ENCODE peak calls at places on chromosomes 1 and 21, in five cellular contexts. One of them, this sample, is unnamed. For H3K27me3, the result is how much of the 10 kb centered on the place peaks cover.

GRCh38 chr1:93749894-93750301 is 68.3 kb upstream of the BCAR3 start:
- DNase-seq in CD4-positive, alpha-beta T cell: no peak
- DNase-seq in right cardiac atrium: no peak
- DNase-seq in effector memory CD4-positive, alpha-beta T cell: no peak
- DNase-seq in H9: peak
- DNase-seq in this sample: no peak

GRCh38 chr1:145975216-145975615 is 10.7 kb downstream of the POLR3GL start:
- DNase-seq in right cardiac atrium: no peak
- DNase-seq in CD4-positive, alpha-beta T cell: no peak
- DNase-seq in effector memory CD4-positive, alpha-beta T cell: no peak
- DNase-seq in H9: no peak
- DNase-seq in this sample: no peak

GRCh38 chr21:34881894-34882371 is 167.2 kb downstream of the RUNX1 start:
- DNase-seq in right cardiac atrium: no peak
- DNase-seq in CD4-positive, alpha-beta T cell: no peak
- DNase-seq in H9: no peak
- DNase-seq in effector memory CD4-positive, alpha-beta T cell: no peak
- DNase-seq in this sample: no peak

GRCh38 chr1:159829822-159830455 is 3.3 kb downstream of the SLAMF8 start:
- DNase-seq in H9: no peak
- DNase-seq in CD4-positive, alpha-beta T cell: no peak
- DNase-seq in effector memory CD4-positive, alpha-beta T cell: no peak
- DNase-seq in right cardiac atrium: peak
- DNase-seq in this sample: no peak

GRCh38 chr1:9360371-9361064 is 67.8 kb downstream of the SPSB1 start:
- DNase-seq in right cardiac atrium: peak
- DNase-seq in H9: no peak
- DNase-seq in CD4-positive, alpha-beta T cell: no peak
- DNase-seq in effector memory CD4-positive, alpha-beta T cell: no peak
- DNase-seq in this sample: no peak

GRCh38 chr1:89332461-89332860 is 31.4 kb upstream of the GBP6 start:
- DNase-seq in H9: no peak
- DNase-seq in effector memory CD4-positive, alpha-beta T cell: no peak
- DNase-seq in right cardiac atrium: no peak
- DNase-seq in CD4-positive, alpha-beta T cell: no peak
- DNase-seq in this sample: no peak

GRCh38 chr1:218284377-218284916 is 646 bp upstream of the RRP15 start:
- DNase-seq in right cardiac atrium: peak
- DNase-seq in H9: no peak
- DNase-seq in CD4-positive, alpha-beta T cell: no peak
- DNase-seq in effector memory CD4-positive, alpha-beta T cell: no peak
- DNase-seq in this sample: peak

GRCh38 chr1:177589166-177589565 is 380.7 kb downstream of the SEC16B start:
- DNase-seq in effector memory CD4-positive, alpha-beta T cell: no peak
- DNase-seq in right cardiac atrium: no peak
- DNase-seq in H9: no peak
- DNase-seq in CD4-positive, alpha-beta T cell: no peak
- DNase-seq in this sample: no peak

GRCh38 chr1:45305231-45305630 is 21.5 kb upstream of the HPDL start:
- DNase-seq in H9: no peak
- DNase-seq in effector memory CD4-positive, alpha-beta T cell: no peak
- DNase-seq in CD4-positive, alpha-beta T cell: no peak
- DNase-seq in right cardiac atrium: no peak
- DNase-seq in this sample: no peak

GRCh38 chr1:3061566-3061965 is 7.4 kb upstream of the PRDM16 start:
- DNase-seq in H9: peak
- DNase-seq in effector memory CD4-positive, alpha-beta T cell: no peak
- DNase-seq in CD4-positive, alpha-beta T cell: no peak
- DNase-seq in right cardiac atrium: peak
- DNase-seq in this sample: peak

GRCh38 chr21:16455526-16455925 is 725.7 kb downstream of the USP25 start:
- DNase-seq in H9: no peak
- DNase-seq in effector memory CD4-positive, alpha-beta T cell: no peak
- DNase-seq in right cardiac atrium: no peak
- DNase-seq in CD4-positive, alpha-beta T cell: no peak
- DNase-seq in this sample: no peak

GRCh38 chr21:44681861-44682579 is at the start of gene KRTAP12-1:
- DNase-seq in H9: peak
- DNase-seq in effector memory CD4-positive, alpha-beta T cell: no peak
- DNase-seq in right cardiac atrium: no peak
- DNase-seq in CD4-positive, alpha-beta T cell: no peak
- DNase-seq in this sample: no peak

GRCh38 chr21:44684483-44684882 is 2.5 kb upstream of the KRTAP12-1 start:
- DNase-seq in effector memory CD4-positive, alpha-beta T cell: no peak
- DNase-seq in CD4-positive, alpha-beta T cell: no peak
- DNase-seq in H9: peak
- DNase-seq in right cardiac atrium: no peak
- DNase-seq in this sample: no peak

GRCh38 chr21:44684077-44684476 is 2.1 kb upstream of the KRTAP12-1 start:
- DNase-seq in effector memory CD4-positive, alpha-beta T cell: no peak
- DNase-seq in CD4-positive, alpha-beta T cell: no peak
- DNase-seq in H9: no peak
- DNase-seq in right cardiac atrium: no peak
- DNase-seq in this sample: no peak

GRCh38 chr21:44681152-44681551 is 811 bp downstream of the KRTAP12-1 start:
- DNase-seq in CD4-positive, alpha-beta T cell: no peak
- DNase-seq in H9: no peak
- DNase-seq in effector memory CD4-positive, alpha-beta T cell: no peak
- DNase-seq in right cardiac atrium: no peak
- DNase-seq in this sample: no peak

GRCh38 chr21:44682580-44683151 is 703 bp upstream of the KRTAP12-1 start:
- DNase-seq in H9: peak
- DNase-seq in right cardiac atrium: no peak
- DNase-seq in effector memory CD4-positive, alpha-beta T cell: no peak
- DNase-seq in CD4-positive, alpha-beta T cell: no peak
- DNase-seq in this sample: no peak
- H3K27me3 ChIP-seq in H9: under half
- H3K27me3 ChIP-seq in right cardiac atrium: under half
- H3K27me3 ChIP-seq in effector memory CD4-positive, alpha-beta T cell: under half
- H3K27me3 ChIP-seq in CD4-positive, alpha-beta T cell: under half
- H3K27me3 ChIP-seq in this sample: under half

DNA sequence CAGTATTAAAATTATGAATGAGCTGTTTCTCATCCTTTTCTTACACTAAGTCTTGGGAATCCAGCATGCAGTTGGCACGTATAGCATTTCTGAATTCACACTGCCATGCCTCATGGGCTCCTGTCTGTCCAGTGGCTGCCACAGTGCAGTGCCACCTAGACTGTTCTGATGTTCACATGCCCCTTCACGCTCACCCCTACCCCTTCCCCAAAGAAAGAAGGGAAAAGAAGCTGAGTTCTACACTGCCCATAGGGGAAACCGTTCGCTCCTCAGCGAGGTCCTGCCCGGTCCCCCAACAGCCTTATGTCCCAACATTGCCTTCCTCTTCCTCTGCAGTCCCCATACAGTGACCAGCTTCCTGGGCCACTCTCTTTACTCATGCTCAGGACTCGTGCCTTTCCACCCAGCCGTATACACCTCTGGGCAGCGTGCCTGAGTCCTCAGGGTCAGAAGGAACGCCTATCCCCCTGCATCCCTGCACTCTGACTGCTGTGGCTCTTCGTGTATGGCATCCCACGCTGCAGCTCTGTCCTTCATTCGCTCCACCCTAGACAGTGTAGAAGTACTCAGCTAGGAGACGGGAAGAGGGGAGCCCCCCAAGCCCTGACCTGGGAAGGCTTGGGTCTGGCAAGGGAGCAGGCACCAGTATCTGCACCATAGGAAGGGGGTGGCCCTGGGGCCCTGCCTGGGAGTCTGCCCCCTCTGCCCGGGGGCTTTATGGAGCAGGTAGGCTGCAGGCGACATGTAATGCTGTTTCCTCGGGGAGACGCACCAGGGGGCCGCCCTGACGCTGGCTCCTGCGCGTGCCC is 24.1 kb upstream of the ARF1 start:
- DNase-seq in CD4-positive, alpha-beta T cell: no peak
- DNase-seq in H9: no peak
- DNase-seq in effector memory CD4-positive, alpha-beta T cell: no peak
- DNase-seq in right cardiac atrium: peak
- DNase-seq in this sample: peak
- H3K27me3 ChIP-seq in CD4-positive, alpha-beta T cell: half or more
- H3K27me3 ChIP-seq in H9: under half
- H3K27me3 ChIP-seq in effector memory CD4-positive, alpha-beta T cell: under half
- H3K27me3 ChIP-seq in right cardiac atrium: under half
- H3K27me3 ChIP-seq in this sample: under half

GRCh38 chr1:204728045-204728444 is 42.5 kb upstream of the LRRN2 start:
- DNase-seq in H9: no peak
- DNase-seq in effector memory CD4-positive, alpha-beta T cell: no peak
- DNase-seq in right cardiac atrium: no peak
- DNase-seq in CD4-positive, alpha-beta T cell: no peak
- DNase-seq in this sample: no peak

GRCh38 chr1:204726478-204726877 is 40.9 kb upstream of the LRRN2 start:
- DNase-seq in CD4-positive, alpha-beta T cell: no peak
- DNase-seq in H9: no peak
- DNase-seq in right cardiac atrium: no peak
- DNase-seq in effector memory CD4-positive, alpha-beta T cell: no peak
- DNase-seq in this sample: no peak

GRCh38 chr1:204729516-204729915 is 44.0 kb upstream of the LRRN2 start:
- DNase-seq in CD4-positive, alpha-beta T cell: no peak
- DNase-seq in effector memory CD4-positive, alpha-beta T cell: no peak
- DNase-seq in H9: no peak
- DNase-seq in right cardiac atrium: no peak
- DNase-seq in this sample: no peak

GRCh38 chr1:204730826-204731459 is 45.4 kb upstream of the LRRN2 start:
- DNase-seq in H9: no peak
- DNase-seq in right cardiac atrium: no peak
- DNase-seq in effector memory CD4-positive, alpha-beta T cell: no peak
- DNase-seq in CD4-positive, alpha-beta T cell: no peak
- DNase-seq in this sample: no peak

DNA sequence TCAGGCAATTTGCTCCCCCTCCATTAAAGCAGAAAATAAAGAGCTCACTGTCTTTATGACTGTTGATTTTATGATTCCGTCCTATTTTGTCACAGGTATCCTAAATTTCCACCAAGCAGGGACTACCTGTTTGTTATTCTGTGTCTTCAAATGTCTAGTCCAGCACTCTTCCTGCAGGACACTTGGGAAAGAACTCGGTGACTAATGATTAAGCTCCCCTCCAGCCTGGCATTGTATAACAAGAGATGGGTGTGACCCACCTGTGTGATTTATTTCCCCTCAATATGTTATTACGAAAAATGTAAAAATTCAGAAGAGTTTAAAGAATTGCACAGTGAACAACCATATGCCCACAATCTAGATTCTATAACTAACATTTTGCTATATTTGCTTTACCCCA is 42.9 kb upstream of the LRRN2 start:
- DNase-seq in CD4-positive, alpha-beta T cell: no peak
- DNase-seq in right cardiac atrium: no peak
- DNase-seq in effector memory CD4-positive, alpha-beta T cell: no peak
- DNase-seq in H9: no peak
- DNase-seq in this sample: no peak
- H3K27me3 ChIP-seq in CD4-positive, alpha-beta T cell: under half
- H3K27me3 ChIP-seq in right cardiac atrium: under half
- H3K27me3 ChIP-seq in effector memory CD4-positive, alpha-beta T cell: under half
- H3K27me3 ChIP-seq in H9: under half
- H3K27me3 ChIP-seq in this sample: under half

DNA sequence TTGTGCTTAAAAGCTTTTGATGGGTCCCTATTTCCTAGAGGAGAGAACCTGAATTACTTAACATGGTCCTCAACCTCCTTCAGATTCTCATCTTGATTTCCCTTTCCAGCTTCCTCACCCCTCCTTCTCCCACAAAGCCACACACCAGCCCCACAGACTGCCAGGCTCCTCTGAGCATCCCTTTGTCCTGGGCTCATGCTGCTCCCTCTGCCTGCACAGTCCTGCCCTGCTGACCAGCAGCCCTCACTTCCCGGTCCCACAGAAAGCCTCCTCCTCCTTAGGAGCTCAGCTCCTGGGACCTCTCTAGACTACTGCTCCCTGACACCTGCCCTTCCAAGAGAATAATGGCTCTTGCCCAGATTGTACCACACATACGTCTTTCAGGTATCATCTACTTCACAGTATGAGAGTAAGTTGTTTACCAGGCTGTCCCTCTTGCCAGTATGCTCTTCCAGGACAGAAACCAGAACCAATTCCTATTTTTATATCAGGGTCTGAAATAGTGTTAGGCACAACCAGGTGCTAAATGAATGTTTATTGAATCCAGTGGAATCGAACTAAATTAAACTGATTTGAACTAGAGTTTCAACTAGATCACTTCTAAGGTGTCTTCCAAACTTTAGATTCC is 373.4 kb downstream of the LMX1A start:
- DNase-seq in H9: peak
- DNase-seq in right cardiac atrium: no peak
- DNase-seq in CD4-positive, alpha-beta T cell: no peak
- DNase-seq in effector memory CD4-positive, alpha-beta T cell: no peak
- DNase-seq in this sample: no peak
- H3K27me3 ChIP-seq in H9: under half
- H3K27me3 ChIP-seq in right cardiac atrium: under half
- H3K27me3 ChIP-seq in CD4-positive, alpha-beta T cell: under half
- H3K27me3 ChIP-seq in effector memory CD4-positive, alpha-beta T cell: under half
- H3K27me3 ChIP-seq in this sample: under half

GRCh38 chr1:90732136-90732535 is 15.0 kb upstream of the BARHL2 start:
- DNase-seq in CD4-positive, alpha-beta T cell: no peak
- DNase-seq in H9: no peak
- DNase-seq in right cardiac atrium: no peak
- DNase-seq in effector memory CD4-positive, alpha-beta T cell: no peak
- DNase-seq in this sample: no peak
- H3K27me3 ChIP-seq in CD4-positive, alpha-beta T cell: half or more
- H3K27me3 ChIP-seq in H9: half or more
- H3K27me3 ChIP-seq in right cardiac atrium: under half
- H3K27me3 ChIP-seq in effector memory CD4-positive, alpha-beta T cell: under half
- H3K27me3 ChIP-seq in this sample: half or more

This sample was measured in left lung.